ENCODE peak calls at places on chromosomes 6 and 20, in four cellular contexts. K is NCI-H2081, R is amniotic stem cell, U is adipocyte. E is an unnamed sample.

GRCh38 chr20:37567671-37568588 is 40.3 kb upstream of the BLCAP start:
- DNase-seq in K (no peak), R (no peak), U (peak), E (no peak)

GRCh38 chr6:42028234-42029061 is 21.9 kb upstream of the TAF8 start:
- DNase-seq in K (no peak), R (no peak), U (no peak), E (no peak)

GRCh38 chr20:6665161-6665560 is 102.3 kb upstream of the BMP2 start:
- DNase-seq in K (no peak), R (no peak), U (no peak), E (no peak)

GRCh38 chr20:53692465-53693067 is 98.9 kb upstream of the ZNF217 start:
- DNase-seq in K (no peak), R (no peak), U (peak), E (no peak)

GRCh38 chr20:47735412-47736400 is 49.6 kb downstream of the SULF2 start:
- DNase-seq in K (no peak), R (no peak), U (peak), E (no peak)

GRCh38 chr6:24720131-24720603 is 1.2 kb upstream of the C6orf62 start:
- DNase-seq in K (peak), R (peak), U (peak), E (no peak)

GRCh38 chr6:167893416-167893815 is 66.7 kb downstream of the AFDN start:
- DNase-seq in K (no peak), R (no peak), U (no peak), E (peak)

GRCh38 chr6:3762852-3763251 is 11.3 kb upstream of the PXDC1 start:
- DNase-seq in K (no peak), R (no peak), U (no peak), E (no peak)

GRCh38 chr6:156189714-156190113 is 587.5 kb upstream of the ARID1B start:
- DNase-seq in K (no peak), R (no peak), U (no peak), E (no peak)

GRCh38 chr6:168145747-168146596 is 67.0 kb upstream of the FRMD1 start:
- DNase-seq in K (no peak), R (no peak), U (no peak), E (no peak)